ENCODE peak calls at places on chromosomes 2 and 18, in nine cellular contexts. One of them, this sample, is unnamed.

GRCh38 chr2:233075141-233075965 is 15.2 kb downstream of the INPP5D start:
- DNase-seq in activated CD4-positive, CD25-positive, alpha-beta regulatory T cell: no peak
- DNase-seq in NCI-H2029 treated with DMSO at 0.1 percent for 48 hours: no peak
- DNase-seq in keratinocyte: no peak
- DNase-seq in stimulated activated CD4-positive, alpha-beta T cell treated with anti-CD3 and anti-CD28 coated beads, Interleukin-12 subunit alpha, Interleukin-12 subunit beta, amount 100 ng/mL, for 48 hours: no peak
- DNase-seq in activated gamma-delta T cell treated with Interleukin-2 at 50 U/mL for 16 hours: no peak
- DNase-seq in tibial artery: peak
- DNase-seq in CD4-positive, alpha-beta T cell: no peak
- DNase-seq in NB4: peak
- DNase-seq in this sample: no peak

GRCh38 chr2:195490304-195490703 is 166.7 kb upstream of the SLC39A10 start:
- DNase-seq in NCI-H2029 treated with DMSO at 0.1 percent for 48 hours: no peak
- DNase-seq in tibial artery: no peak
- DNase-seq in keratinocyte: no peak
- DNase-seq in activated CD4-positive, CD25-positive, alpha-beta regulatory T cell: no peak
- DNase-seq in CD4-positive, alpha-beta T cell: no peak
- DNase-seq in stimulated activated CD4-positive, alpha-beta T cell treated with anti-CD3 and anti-CD28 coated beads, Interleukin-12 subunit alpha, Interleukin-12 subunit beta, amount 100 ng/mL, for 48 hours: no peak
- DNase-seq in NB4: peak
- DNase-seq in activated gamma-delta T cell treated with Interleukin-2 at 50 U/mL for 16 hours: no peak
- DNase-seq in this sample: no peak

GRCh38 chr2:96085541-96086355 is 30.6 kb downstream of the ADRA2B start:
- DNase-seq in NCI-H2029 treated with DMSO at 0.1 percent for 48 hours: no peak
- DNase-seq in keratinocyte: no peak
- DNase-seq in activated CD4-positive, CD25-positive, alpha-beta regulatory T cell: no peak
- DNase-seq in activated gamma-delta T cell treated with Interleukin-2 at 50 U/mL for 16 hours: no peak
- DNase-seq in CD4-positive, alpha-beta T cell: no peak
- DNase-seq in NB4: no peak
- DNase-seq in stimulated activated CD4-positive, alpha-beta T cell treated with anti-CD3 and anti-CD28 coated beads, Interleukin-12 subunit alpha, Interleukin-12 subunit beta, amount 100 ng/mL, for 48 hours: no peak
- DNase-seq in tibial artery: peak
- DNase-seq in this sample: no peak

GRCh38 chr2:42128731-42129486 is 40.2 kb upstream of the EML4 start:
- DNase-seq in activated CD4-positive, CD25-positive, alpha-beta regulatory T cell: no peak
- DNase-seq in stimulated activated CD4-positive, alpha-beta T cell treated with anti-CD3 and anti-CD28 coated beads, Interleukin-12 subunit alpha, Interleukin-12 subunit beta, amount 100 ng/mL, for 48 hours: no peak
- DNase-seq in CD4-positive, alpha-beta T cell: no peak
- DNase-seq in keratinocyte: no peak
- DNase-seq in NB4: no peak
- DNase-seq in NCI-H2029 treated with DMSO at 0.1 percent for 48 hours: no peak
- DNase-seq in tibial artery: no peak
- DNase-seq in activated gamma-delta T cell treated with Interleukin-2 at 50 U/mL for 16 hours: no peak
- DNase-seq in this sample: no peak

GRCh38 chr18:36693931-36694661 is 134.7 kb downstream of the TPGS2 start:
- DNase-seq in NB4: no peak
- DNase-seq in stimulated activated CD4-positive, alpha-beta T cell treated with anti-CD3 and anti-CD28 coated beads, Interleukin-12 subunit alpha, Interleukin-12 subunit beta, amount 100 ng/mL, for 48 hours: no peak
- DNase-seq in keratinocyte: no peak
- DNase-seq in tibial artery: no peak
- DNase-seq in activated gamma-delta T cell treated with Interleukin-2 at 50 U/mL for 16 hours: no peak
- DNase-seq in NCI-H2029 treated with DMSO at 0.1 percent for 48 hours: peak
- DNase-seq in CD4-positive, alpha-beta T cell: no peak
- DNase-seq in activated CD4-positive, CD25-positive, alpha-beta regulatory T cell: no peak
- DNase-seq in this sample: no peak

GRCh38 chr18:6755107-6755506 is 25.6 kb downstream of the ARHGAP28 start:
- DNase-seq in tibial artery: no peak
- DNase-seq in activated CD4-positive, CD25-positive, alpha-beta regulatory T cell: no peak
- DNase-seq in NCI-H2029 treated with DMSO at 0.1 percent for 48 hours: no peak
- DNase-seq in activated gamma-delta T cell treated with Interleukin-2 at 50 U/mL for 16 hours: no peak
- DNase-seq in NB4: no peak
- DNase-seq in keratinocyte: no peak
- DNase-seq in stimulated activated CD4-positive, alpha-beta T cell treated with anti-CD3 and anti-CD28 coated beads, Interleukin-12 subunit alpha, Interleukin-12 subunit beta, amount 100 ng/mL, for 48 hours: no peak
- DNase-seq in CD4-positive, alpha-beta T cell: no peak
- DNase-seq in this sample: no peak

GRCh38 chr2:98805412-98806265 is 74.7 kb upstream of the MGAT4A start:
- DNase-seq in NCI-H2029 treated with DMSO at 0.1 percent for 48 hours: no peak
- DNase-seq in tibial artery: peak
- DNase-seq in activated CD4-positive, CD25-positive, alpha-beta regulatory T cell: no peak
- DNase-seq in keratinocyte: no peak
- DNase-seq in NB4: peak
- DNase-seq in activated gamma-delta T cell treated with Interleukin-2 at 50 U/mL for 16 hours: no peak
- DNase-seq in stimulated activated CD4-positive, alpha-beta T cell treated with anti-CD3 and anti-CD28 coated beads, Interleukin-12 subunit alpha, Interleukin-12 subunit beta, amount 100 ng/mL, for 48 hours: no peak
- DNase-seq in CD4-positive, alpha-beta T cell: no peak
- DNase-seq in this sample: no peak

GRCh38 chr2:106342801-106343200 is 125.4 kb downstream of the RGPD3 start:
- DNase-seq in activated CD4-positive, CD25-positive, alpha-beta regulatory T cell: no peak
- DNase-seq in NB4: no peak
- DNase-seq in NCI-H2029 treated with DMSO at 0.1 percent for 48 hours: no peak
- DNase-seq in CD4-positive, alpha-beta T cell: no peak
- DNase-seq in tibial artery: no peak
- DNase-seq in activated gamma-delta T cell treated with Interleukin-2 at 50 U/mL for 16 hours: no peak
- DNase-seq in stimulated activated CD4-positive, alpha-beta T cell treated with anti-CD3 and anti-CD28 coated beads, Interleukin-12 subunit alpha, Interleukin-12 subunit beta, amount 100 ng/mL, for 48 hours: no peak
- DNase-seq in keratinocyte: no peak
- DNase-seq in this sample: no peak

GRCh38 chr2:108633379-108633778 is 85.9 kb upstream of the RANBP2 start:
- DNase-seq in stimulated activated CD4-positive, alpha-beta T cell treated with anti-CD3 and anti-CD28 coated beads, Interleukin-12 subunit alpha, Interleukin-12 subunit beta, amount 100 ng/mL, for 48 hours: no peak
- DNase-seq in keratinocyte: no peak
- DNase-seq in CD4-positive, alpha-beta T cell: no peak
- DNase-seq in activated CD4-positive, CD25-positive, alpha-beta regulatory T cell: no peak
- DNase-seq in tibial artery: no peak
- DNase-seq in NB4: no peak
- DNase-seq in NCI-H2029 treated with DMSO at 0.1 percent for 48 hours: no peak
- DNase-seq in activated gamma-delta T cell treated with Interleukin-2 at 50 U/mL for 16 hours: no peak
- DNase-seq in this sample: no peak

GRCh38 chr2:42086500-42086953 is 38.7 kb downstream of the PKDCC start:
- DNase-seq in CD4-positive, alpha-beta T cell: no peak
- DNase-seq in NCI-H2029 treated with DMSO at 0.1 percent for 48 hours: peak
- DNase-seq in tibial artery: no peak
- DNase-seq in stimulated activated CD4-positive, alpha-beta T cell treated with anti-CD3 and anti-CD28 coated beads, Interleukin-12 subunit alpha, Interleukin-12 subunit beta, amount 100 ng/mL, for 48 hours: no peak
- DNase-seq in activated gamma-delta T cell treated with Interleukin-2 at 50 U/mL for 16 hours: peak
- DNase-seq in NB4: peak
- DNase-seq in keratinocyte: no peak
- DNase-seq in activated CD4-positive, CD25-positive, alpha-beta regulatory T cell: no peak
- DNase-seq in this sample: peak

GRCh38 chr2:163407296-163407695 is 328.5 kb downstream of the FIGN start:
- DNase-seq in tibial artery: no peak
- DNase-seq in CD4-positive, alpha-beta T cell: no peak
- DNase-seq in NB4: no peak
- DNase-seq in NCI-H2029 treated with DMSO at 0.1 percent for 48 hours: no peak
- DNase-seq in activated gamma-delta T cell treated with Interleukin-2 at 50 U/mL for 16 hours: no peak
- DNase-seq in keratinocyte: no peak
- DNase-seq in stimulated activated CD4-positive, alpha-beta T cell treated with anti-CD3 and anti-CD28 coated beads, Interleukin-12 subunit alpha, Interleukin-12 subunit beta, amount 100 ng/mL, for 48 hours: no peak
- DNase-seq in activated CD4-positive, CD25-positive, alpha-beta regulatory T cell: no peak
- DNase-seq in this sample: no peak

GRCh38 chr18:54960197-54960596 is 936 bp upstream of the CCDC68 start:
- DNase-seq in NCI-H2029 treated with DMSO at 0.1 percent for 48 hours: no peak
- DNase-seq in CD4-positive, alpha-beta T cell: no peak
- DNase-seq in activated gamma-delta T cell treated with Interleukin-2 at 50 U/mL for 16 hours: no peak
- DNase-seq in activated CD4-positive, CD25-positive, alpha-beta regulatory T cell: no peak
- DNase-seq in tibial artery: no peak
- DNase-seq in stimulated activated CD4-positive, alpha-beta T cell treated with anti-CD3 and anti-CD28 coated beads, Interleukin-12 subunit alpha, Interleukin-12 subunit beta, amount 100 ng/mL, for 48 hours: no peak
- DNase-seq in keratinocyte: no peak
- DNase-seq in NB4: no peak
- DNase-seq in this sample: no peak

GRCh38 chr2:75587954-75588587 is 27.3 kb upstream of the EVA1A start:
- DNase-seq in CD4-positive, alpha-beta T cell: no peak
- DNase-seq in activated gamma-delta T cell treated with Interleukin-2 at 50 U/mL for 16 hours: no peak
- DNase-seq in keratinocyte: no peak
- DNase-seq in tibial artery: no peak
- DNase-seq in NB4: no peak
- DNase-seq in NCI-H2029 treated with DMSO at 0.1 percent for 48 hours: peak
- DNase-seq in activated CD4-positive, CD25-positive, alpha-beta regulatory T cell: no peak
- DNase-seq in stimulated activated CD4-positive, alpha-beta T cell treated with anti-CD3 and anti-CD28 coated beads, Interleukin-12 subunit alpha, Interleukin-12 subunit beta, amount 100 ng/mL, for 48 hours: no peak
- DNase-seq in this sample: peak

GRCh38 chr2:144875996-144876395 is 356.1 kb upstream of the ZEB2 start:
- DNase-seq in CD4-positive, alpha-beta T cell: no peak
- DNase-seq in activated gamma-delta T cell treated with Interleukin-2 at 50 U/mL for 16 hours: no peak
- DNase-seq in tibial artery: no peak
- DNase-seq in keratinocyte: no peak
- DNase-seq in stimulated activated CD4-positive, alpha-beta T cell treated with anti-CD3 and anti-CD28 coated beads, Interleukin-12 subunit alpha, Interleukin-12 subunit beta, amount 100 ng/mL, for 48 hours: no peak
- DNase-seq in NCI-H2029 treated with DMSO at 0.1 percent for 48 hours: no peak
- DNase-seq in activated CD4-positive, CD25-positive, alpha-beta regulatory T cell: no peak
- DNase-seq in NB4: no peak
- DNase-seq in this sample: no peak

GRCh38 chr2:232486558-232487384 is 863 bp downstream of the ECEL1 start:
- DNase-seq in activated gamma-delta T cell treated with Interleukin-2 at 50 U/mL for 16 hours: no peak
- DNase-seq in NCI-H2029 treated with DMSO at 0.1 percent for 48 hours: no peak
- DNase-seq in NB4: no peak
- DNase-seq in keratinocyte: no peak
- DNase-seq in activated CD4-positive, CD25-positive, alpha-beta regulatory T cell: no peak
- DNase-seq in stimulated activated CD4-positive, alpha-beta T cell treated with anti-CD3 and anti-CD28 coated beads, Interleukin-12 subunit alpha, Interleukin-12 subunit beta, amount 100 ng/mL, for 48 hours: no peak
- DNase-seq in tibial artery: peak
- DNase-seq in CD4-positive, alpha-beta T cell: no peak
- DNase-seq in this sample: no peak

GRCh38 chr2:190649798-190650390 is 1.0 kb downstream of the NAB1 start:
- DNase-seq in activated gamma-delta T cell treated with Interleukin-2 at 50 U/mL for 16 hours: no peak
- DNase-seq in CD4-positive, alpha-beta T cell: no peak
- DNase-seq in activated CD4-positive, CD25-positive, alpha-beta regulatory T cell: no peak
- DNase-seq in tibial artery: no peak
- DNase-seq in NB4: peak
- DNase-seq in keratinocyte: no peak
- DNase-seq in stimulated activated CD4-positive, alpha-beta T cell treated with anti-CD3 and anti-CD28 coated beads, Interleukin-12 subunit alpha, Interleukin-12 subunit beta, amount 100 ng/mL, for 48 hours: no peak
- DNase-seq in NCI-H2029 treated with DMSO at 0.1 percent for 48 hours: no peak
- DNase-seq in this sample: no peak

GRCh38 chr2:13819896-13820295 is 812.6 kb upstream of the LRATD1 start:
- DNase-seq in activated gamma-delta T cell treated with Interleukin-2 at 50 U/mL for 16 hours: no peak
- DNase-seq in NB4: no peak
- DNase-seq in keratinocyte: no peak
- DNase-seq in tibial artery: no peak
- DNase-seq in CD4-positive, alpha-beta T cell: no peak
- DNase-seq in activated CD4-positive, CD25-positive, alpha-beta regulatory T cell: no peak
- DNase-seq in NCI-H2029 treated with DMSO at 0.1 percent for 48 hours: no peak
- DNase-seq in stimulated activated CD4-positive, alpha-beta T cell treated with anti-CD3 and anti-CD28 coated beads, Interleukin-12 subunit alpha, Interleukin-12 subunit beta, amount 100 ng/mL, for 48 hours: no peak
- DNase-seq in this sample: no peak

GRCh38 chr18:9210996-9211395 is 74.4 kb downstream of the ANKRD12 start:
- DNase-seq in NCI-H2029 treated with DMSO at 0.1 percent for 48 hours: no peak
- DNase-seq in tibial artery: no peak
- DNase-seq in activated CD4-positive, CD25-positive, alpha-beta regulatory T cell: no peak
- DNase-seq in CD4-positive, alpha-beta T cell: no peak
- DNase-seq in keratinocyte: no peak
- DNase-seq in activated gamma-delta T cell treated with Interleukin-2 at 50 U/mL for 16 hours: no peak
- DNase-seq in NB4: no peak
- DNase-seq in stimulated activated CD4-positive, alpha-beta T cell treated with anti-CD3 and anti-CD28 coated beads, Interleukin-12 subunit alpha, Interleukin-12 subunit beta, amount 100 ng/mL, for 48 hours: no peak
- DNase-seq in this sample: no peak

GRCh38 chr2:70508711-70509462 is 44.7 kb downstream of the TGFA start:
- DNase-seq in keratinocyte: no peak
- DNase-seq in activated gamma-delta T cell treated with Interleukin-2 at 50 U/mL for 16 hours: no peak
- DNase-seq in tibial artery: no peak
- DNase-seq in NCI-H2029 treated with DMSO at 0.1 percent for 48 hours: no peak
- DNase-seq in NB4: no peak
- DNase-seq in activated CD4-positive, CD25-positive, alpha-beta regulatory T cell: no peak
- DNase-seq in CD4-positive, alpha-beta T cell: no peak
- DNase-seq in stimulated activated CD4-positive, alpha-beta T cell treated with anti-CD3 and anti-CD28 coated beads, Interleukin-12 subunit alpha, Interleukin-12 subunit beta, amount 100 ng/mL, for 48 hours: no peak
- DNase-seq in this sample: no peak

GRCh38 chr2:167787562-167787961 is 459.8 kb downstream of the STK39 start:
- DNase-seq in tibial artery: no peak
- DNase-seq in stimulated activated CD4-positive, alpha-beta T cell treated with anti-CD3 and anti-CD28 coated beads, Interleukin-12 subunit alpha, Interleukin-12 subunit beta, amount 100 ng/mL, for 48 hours: no peak
- DNase-seq in NCI-H2029 treated with DMSO at 0.1 percent for 48 hours: no peak
- DNase-seq in activated gamma-delta T cell treated with Interleukin-2 at 50 U/mL for 16 hours: no peak
- DNase-seq in CD4-positive, alpha-beta T cell: no peak
- DNase-seq in keratinocyte: no peak
- DNase-seq in NB4: no peak
- DNase-seq in activated CD4-positive, CD25-positive, alpha-beta regulatory T cell: no peak
- DNase-seq in this sample: no peak

GRCh38 chr2:146677280-146677679 is 1167.5 kb upstream of the ACVR2A start:
- DNase-seq in stimulated activated CD4-positive, alpha-beta T cell treated with anti-CD3 and anti-CD28 coated beads, Interleukin-12 subunit alpha, Interleukin-12 subunit beta, amount 100 ng/mL, for 48 hours: no peak
- DNase-seq in NB4: no peak
- DNase-seq in activated gamma-delta T cell treated with Interleukin-2 at 50 U/mL for 16 hours: no peak
- DNase-seq in NCI-H2029 treated with DMSO at 0.1 percent for 48 hours: no peak
- DNase-seq in tibial artery: no peak
- DNase-seq in activated CD4-positive, CD25-positive, alpha-beta regulatory T cell: no peak
- DNase-seq in CD4-positive, alpha-beta T cell: no peak
- DNase-seq in keratinocyte: no peak
- DNase-seq in this sample: no peak

GRCh38 chr2:203002054-203002821 is 12.4 kb upstream of the NBEAL1 start:
- DNase-seq in activated gamma-delta T cell treated with Interleukin-2 at 50 U/mL for 16 hours: no peak
- DNase-seq in NCI-H2029 treated with DMSO at 0.1 percent for 48 hours: no peak
- DNase-seq in NB4: no peak
- DNase-seq in activated CD4-positive, CD25-positive, alpha-beta regulatory T cell: no peak
- DNase-seq in tibial artery: no peak
- DNase-seq in keratinocyte: no peak
- DNase-seq in stimulated activated CD4-positive, alpha-beta T cell treated with anti-CD3 and anti-CD28 coated beads, Interleukin-12 subunit alpha, Interleukin-12 subunit beta, amount 100 ng/mL, for 48 hours: no peak
- DNase-seq in CD4-positive, alpha-beta T cell: no peak
- DNase-seq in this sample: no peak

GRCh38 chr18:48910972-48911545 is 39.7 kb downstream of the SMAD7 start:
- DNase-seq in keratinocyte: no peak
- DNase-seq in activated CD4-positive, CD25-positive, alpha-beta regulatory T cell: no peak
- DNase-seq in stimulated activated CD4-positive, alpha-beta T cell treated with anti-CD3 and anti-CD28 coated beads, Interleukin-12 subunit alpha, Interleukin-12 subunit beta, amount 100 ng/mL, for 48 hours: no peak
- DNase-seq in CD4-positive, alpha-beta T cell: no peak
- DNase-seq in activated gamma-delta T cell treated with Interleukin-2 at 50 U/mL for 16 hours: no peak
- DNase-seq in NCI-H2029 treated with DMSO at 0.1 percent for 48 hours: no peak
- DNase-seq in NB4: no peak
- DNase-seq in tibial artery: peak
- DNase-seq in this sample: no peak

GRCh38 chr2:223722226-223722625 is 115.2 kb downstream of the AP1S3 start:
- DNase-seq in keratinocyte: no peak
- DNase-seq in NB4: no peak
- DNase-seq in tibial artery: no peak
- DNase-seq in NCI-H2029 treated with DMSO at 0.1 percent for 48 hours: no peak
- DNase-seq in activated CD4-positive, CD25-positive, alpha-beta regulatory T cell: no peak
- DNase-seq in stimulated activated CD4-positive, alpha-beta T cell treated with anti-CD3 and anti-CD28 coated beads, Interleukin-12 subunit alpha, Interleukin-12 subunit beta, amount 100 ng/mL, for 48 hours: no peak
- DNase-seq in activated gamma-delta T cell treated with Interleukin-2 at 50 U/mL for 16 hours: no peak
- DNase-seq in CD4-positive, alpha-beta T cell: no peak
- DNase-seq in this sample: no peak

GRCh38 chr2:74441690-74442482 is at the start of gene RTKN:
- DNase-seq in activated gamma-delta T cell treated with Interleukin-2 at 50 U/mL for 16 hours: peak
- DNase-seq in activated CD4-positive, CD25-positive, alpha-beta regulatory T cell: no peak
- DNase-seq in stimulated activated CD4-positive, alpha-beta T cell treated with anti-CD3 and anti-CD28 coated beads, Interleukin-12 subunit alpha, Interleukin-12 subunit beta, amount 100 ng/mL, for 48 hours: no peak
- DNase-seq in keratinocyte: no peak
- DNase-seq in tibial artery: no peak
- DNase-seq in NB4: no peak
- DNase-seq in NCI-H2029 treated with DMSO at 0.1 percent for 48 hours: peak
- DNase-seq in CD4-positive, alpha-beta T cell: no peak
- DNase-seq in this sample: no peak

GRCh38 chr18:7987284-7987976 is 420.3 kb downstream of the PTPRM start:
- DNase-seq in stimulated activated CD4-positive, alpha-beta T cell treated with anti-CD3 and anti-CD28 coated beads, Interleukin-12 subunit alpha, Interleukin-12 subunit beta, amount 100 ng/mL, for 48 hours: no peak
- DNase-seq in tibial artery: no peak
- DNase-seq in CD4-positive, alpha-beta T cell: no peak
- DNase-seq in NCI-H2029 treated with DMSO at 0.1 percent for 48 hours: no peak
- DNase-seq in NB4: no peak
- DNase-seq in activated CD4-positive, CD25-positive, alpha-beta regulatory T cell: no peak
- DNase-seq in keratinocyte: no peak
- DNase-seq in activated gamma-delta T cell treated with Interleukin-2 at 50 U/mL for 16 hours: no peak
- DNase-seq in this sample: no peak

GRCh38 chr2:160911258-160911657 is 249.0 kb upstream of the TANK start:
- DNase-seq in NB4: no peak
- DNase-seq in CD4-positive, alpha-beta T cell: no peak
- DNase-seq in NCI-H2029 treated with DMSO at 0.1 percent for 48 hours: no peak
- DNase-seq in stimulated activated CD4-positive, alpha-beta T cell treated with anti-CD3 and anti-CD28 coated beads, Interleukin-12 subunit alpha, Interleukin-12 subunit beta, amount 100 ng/mL, for 48 hours: no peak
- DNase-seq in activated CD4-positive, CD25-positive, alpha-beta regulatory T cell: no peak
- DNase-seq in activated gamma-delta T cell treated with Interleukin-2 at 50 U/mL for 16 hours: no peak
- DNase-seq in keratinocyte: no peak
- DNase-seq in tibial artery: no peak
- DNase-seq in this sample: no peak

GRCh38 chr2:161946489-161947107 is 127.4 kb downstream of the DPP4 start:
- DNase-seq in NB4: peak
- DNase-seq in activated gamma-delta T cell treated with Interleukin-2 at 50 U/mL for 16 hours: no peak
- DNase-seq in keratinocyte: no peak
- DNase-seq in stimulated activated CD4-positive, alpha-beta T cell treated with anti-CD3 and anti-CD28 coated beads, Interleukin-12 subunit alpha, Interleukin-12 subunit beta, amount 100 ng/mL, for 48 hours: no peak
- DNase-seq in tibial artery: no peak
- DNase-seq in activated CD4-positive, CD25-positive, alpha-beta regulatory T cell: no peak
- DNase-seq in CD4-positive, alpha-beta T cell: no peak
- DNase-seq in NCI-H2029 treated with DMSO at 0.1 percent for 48 hours: peak
- DNase-seq in this sample: no peak

GRCh38 chr2:235594964-235595363 is 101.1 kb downstream of the AGAP1 start:
- DNase-seq in CD4-positive, alpha-beta T cell: no peak
- DNase-seq in keratinocyte: no peak
- DNase-seq in NCI-H2029 treated with DMSO at 0.1 percent for 48 hours: no peak
- DNase-seq in tibial artery: no peak
- DNase-seq in activated gamma-delta T cell treated with Interleukin-2 at 50 U/mL for 16 hours: no peak
- DNase-seq in stimulated activated CD4-positive, alpha-beta T cell treated with anti-CD3 and anti-CD28 coated beads, Interleukin-12 subunit alpha, Interleukin-12 subunit beta, amount 100 ng/mL, for 48 hours: no peak
- DNase-seq in activated CD4-positive, CD25-positive, alpha-beta regulatory T cell: no peak
- DNase-seq in NB4: no peak
- DNase-seq in this sample: no peak

GRCh38 chr2:218429951-218430692 is 11.2 kb downstream of the VIL1 start:
- DNase-seq in tibial artery: peak
- DNase-seq in keratinocyte: no peak
- DNase-seq in CD4-positive, alpha-beta T cell: no peak
- DNase-seq in activated gamma-delta T cell treated with Interleukin-2 at 50 U/mL for 16 hours: no peak
- DNase-seq in activated CD4-positive, CD25-positive, alpha-beta regulatory T cell: no peak
- DNase-seq in stimulated activated CD4-positive, alpha-beta T cell treated with anti-CD3 and anti-CD28 coated beads, Interleukin-12 subunit alpha, Interleukin-12 subunit beta, amount 100 ng/mL, for 48 hours: no peak
- DNase-seq in NB4: no peak
- DNase-seq in NCI-H2029 treated with DMSO at 0.1 percent for 48 hours: no peak
- DNase-seq in this sample: no peak

GRCh38 chr18:58350526-58350925 is 278.4 kb downstream of the ALPK2 start:
- DNase-seq in CD4-positive, alpha-beta T cell: no peak
- DNase-seq in tibial artery: no peak
- DNase-seq in NCI-H2029 treated with DMSO at 0.1 percent for 48 hours: no peak
- DNase-seq in stimulated activated CD4-positive, alpha-beta T cell treated with anti-CD3 and anti-CD28 coated beads, Interleukin-12 subunit alpha, Interleukin-12 subunit beta, amount 100 ng/mL, for 48 hours: no peak
- DNase-seq in activated gamma-delta T cell treated with Interleukin-2 at 50 U/mL for 16 hours: no peak
- DNase-seq in activated CD4-positive, CD25-positive, alpha-beta regulatory T cell: no peak
- DNase-seq in NB4: no peak
- DNase-seq in keratinocyte: no peak
- DNase-seq in this sample: no peak

This sample was measured in H54.